ENCODE peak calls at places on chromosomes 7 and 10, in four cellular contexts. One of them, this sample, is unnamed. For H3K9me3, the result is how much of the 10 kb centered on the place peaks cover.

GRCh38 chr7:128112018-128112780 is 81.0 kb upstream of the LRRC4 start:
- DNase-seq in endodermal cell: no peak
- DNase-seq in A549: no peak
- DNase-seq in aorta: no peak
- DNase-seq in this sample: peak

GRCh38 chr10:71323407-71323806 is 4.3 kb downstream of the SLC29A3 start:
- DNase-seq in aorta: no peak
- DNase-seq in endodermal cell: no peak
- DNase-seq in A549: peak
- DNase-seq in this sample: no peak

GRCh38 chr10:73810735-73811465 is 498 bp downstream of the NDST2 start:
- DNase-seq in A549: peak
- DNase-seq in aorta: peak
- DNase-seq in endodermal cell: peak
- DNase-seq in this sample: peak

GRCh38 chr7:149830997-149831729 is 7.0 kb upstream of the ZNF862 start:
- DNase-seq in A549: no peak
- DNase-seq in aorta: no peak
- DNase-seq in endodermal cell: no peak
- DNase-seq in this sample: peak

GRCh38 chr7:114255404-114255841 is 159.2 kb upstream of the FOXP2 start:
- DNase-seq in A549: no peak
- DNase-seq in endodermal cell: no peak
- DNase-seq in aorta: no peak
- DNase-seq in this sample: no peak

GRCh38 chr10:117164878-117165556 is 26.9 kb upstream of the VAX1 start:
- DNase-seq in endodermal cell: peak
- DNase-seq in aorta: no peak
- DNase-seq in A549: no peak
- DNase-seq in this sample: no peak

GRCh38 chr10:6721480-6721879 is 141.4 kb upstream of the PRKCQ start:
- DNase-seq in endodermal cell: no peak
- DNase-seq in aorta: no peak
- DNase-seq in A549: peak
- DNase-seq in this sample: no peak

GRCh38 chr7:104156842-104157277 is 51.0 kb downstream of the ORC5 start:
- DNase-seq in A549: peak
- DNase-seq in endodermal cell: no peak
- DNase-seq in aorta: no peak
- DNase-seq in this sample: no peak

GRCh38 chr10:97915346-97915745 is 65.7 kb downstream of the GOLGA7B start:
- DNase-seq in A549: no peak
- DNase-seq in endodermal cell: no peak
- DNase-seq in aorta: no peak
- DNase-seq in this sample: no peak

GRCh38 chr10:91163709-91164474 is 56.6 kb upstream of the PCGF5 start:
- DNase-seq in endodermal cell: peak
- DNase-seq in aorta: peak
- DNase-seq in A549: peak
- DNase-seq in this sample: peak

GRCh38 chr7:777679-778078 is 50.6 kb upstream of the PRKAR1B start:
- DNase-seq in endodermal cell: no peak
- DNase-seq in A549: no peak
- DNase-seq in aorta: no peak
- DNase-seq in this sample: no peak

GRCh38 chr7:78673272-78673671 is 780.2 kb downstream of the MAGI2 start:
- DNase-seq in endodermal cell: no peak
- DNase-seq in A549: no peak
- DNase-seq in aorta: no peak
- DNase-seq in this sample: no peak

GRCh38 chr10:108465871-108466641 is 1301.5 kb upstream of the SORCS1 start:
- DNase-seq in aorta: peak
- DNase-seq in A549: no peak
- DNase-seq in endodermal cell: peak
- DNase-seq in this sample: peak

GRCh38 chr10:48210391-48210790 is 64.1 kb downstream of the FRMPD2 start:
- DNase-seq in aorta: no peak
- DNase-seq in endodermal cell: no peak
- DNase-seq in A549: no peak
- DNase-seq in this sample: no peak

GRCh38 chr10:62651341-62651740 is 153.2 kb upstream of the ADO start:
- DNase-seq in endodermal cell: no peak
- DNase-seq in A549: no peak
- DNase-seq in aorta: no peak
- DNase-seq in this sample: no peak

GRCh38 chr7:11474902-11475585 is 357.0 kb downstream of the THSD7A start:
- DNase-seq in aorta: no peak
- DNase-seq in A549: no peak
- DNase-seq in endodermal cell: no peak
- DNase-seq in this sample: no peak

GRCh38 chr7:106166651-106167342 is 54.7 kb upstream of the SYPL1 start:
- DNase-seq in aorta: no peak
- DNase-seq in A549: peak
- DNase-seq in endodermal cell: peak
- DNase-seq in this sample: no peak

GRCh38 chr7:50662059-50662689 is 97.0 kb upstream of the DDC start:
- DNase-seq in endodermal cell: peak
- DNase-seq in A549: no peak
- DNase-seq in aorta: no peak
- DNase-seq in this sample: no peak

GRCh38 chr7:14085901-14086300 is 96.4 kb upstream of the ETV1 start:
- DNase-seq in endodermal cell: no peak
- DNase-seq in aorta: no peak
- DNase-seq in A549: no peak
- DNase-seq in this sample: no peak

GRCh38 chr10:15700078-15700477 is 19.6 kb downstream of the ITGA8 start:
- DNase-seq in endodermal cell: no peak
- DNase-seq in aorta: no peak
- DNase-seq in A549: no peak
- DNase-seq in this sample: no peak

GRCh38 chr10:44418637-44419036 is 33.7 kb upstream of the CXCL12 start:
- DNase-seq in A549: no peak
- DNase-seq in endodermal cell: peak
- DNase-seq in aorta: peak
- DNase-seq in this sample: no peak

GRCh38 chr7:129853661-129854268 is 99.0 kb downstream of the UBE2H start:
- DNase-seq in A549: peak
- DNase-seq in endodermal cell: no peak
- DNase-seq in aorta: no peak
- DNase-seq in this sample: no peak

GRCh38 chr7:91949221-91950009 is 8.8 kb downstream of the AKAP9 start:
- DNase-seq in endodermal cell: no peak
- DNase-seq in aorta: no peak
- DNase-seq in A549: no peak
- DNase-seq in this sample: no peak

GRCh38 chr7:17991866-17992648 is 35.6 kb downstream of the PRPS1L1 start:
- DNase-seq in endodermal cell: peak
- DNase-seq in aorta: peak
- DNase-seq in A549: no peak
- DNase-seq in this sample: no peak

GRCh38 chr10:31698169-31698890 is 230.3 kb downstream of the ARHGAP12 start:
- DNase-seq in endodermal cell: no peak
- DNase-seq in aorta: no peak
- DNase-seq in A549: no peak
- DNase-seq in this sample: no peak

GRCh38 chr7:103823084-103823483 is 166.4 kb downstream of the RELN start:
- DNase-seq in aorta: no peak
- DNase-seq in A549: no peak
- DNase-seq in endodermal cell: no peak
- DNase-seq in this sample: no peak

GRCh38 chr7:11213246-11213645 is 239.6 kb downstream of the PHF14 start:
- DNase-seq in endodermal cell: no peak
- DNase-seq in aorta: no peak
- DNase-seq in A549: no peak
- DNase-seq in this sample: no peak

GRCh38 chr7:157652954-157653826 is 316.4 kb downstream of the DNAJB6 start:
- DNase-seq in A549: no peak
- DNase-seq in aorta: no peak
- DNase-seq in endodermal cell: peak
- DNase-seq in this sample: peak
- H3K9me3 ChIP-seq in A549: under half
- H3K9me3 ChIP-seq in aorta: under half
- H3K9me3 ChIP-seq in endodermal cell: half or more
- H3K9me3 ChIP-seq in this sample: under half

DNA sequence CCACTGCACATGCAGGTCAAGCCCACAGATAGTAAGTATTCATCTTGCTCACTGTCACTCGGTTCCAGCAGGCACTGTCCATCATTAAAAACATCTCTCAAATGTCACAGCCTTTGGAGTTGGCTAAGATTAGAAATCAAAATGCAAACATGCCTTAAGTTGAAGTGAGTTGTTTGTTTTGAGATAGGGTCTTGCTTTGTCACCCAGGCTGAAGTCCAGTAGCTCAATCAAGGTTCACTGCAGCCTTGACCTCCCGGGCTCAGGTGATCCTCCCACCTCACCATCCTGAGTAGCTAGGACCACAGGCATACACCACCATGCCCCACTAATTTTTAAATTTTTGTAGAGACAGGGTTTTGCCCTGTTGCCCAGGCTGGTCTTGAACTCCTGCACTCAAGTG is 98.1 kb downstream of the EBF3 start:
- DNase-seq in aorta: no peak
- DNase-seq in A549: no peak
- DNase-seq in endodermal cell: no peak
- DNase-seq in this sample: no peak
- H3K9me3 ChIP-seq in aorta: under half
- H3K9me3 ChIP-seq in A549: under half
- H3K9me3 ChIP-seq in endodermal cell: under half
- H3K9me3 ChIP-seq in this sample: under half

GRCh38 chr10:38118072-38118807 is 24.1 kb downstream of the ZNF37A start:
- DNase-seq in A549: peak
- DNase-seq in aorta: no peak
- DNase-seq in endodermal cell: no peak
- DNase-seq in this sample: no peak
- H3K9me3 ChIP-seq in A549: half or more
- H3K9me3 ChIP-seq in aorta: under half
- H3K9me3 ChIP-seq in endodermal cell: half or more
- H3K9me3 ChIP-seq in this sample: half or more

DNA sequence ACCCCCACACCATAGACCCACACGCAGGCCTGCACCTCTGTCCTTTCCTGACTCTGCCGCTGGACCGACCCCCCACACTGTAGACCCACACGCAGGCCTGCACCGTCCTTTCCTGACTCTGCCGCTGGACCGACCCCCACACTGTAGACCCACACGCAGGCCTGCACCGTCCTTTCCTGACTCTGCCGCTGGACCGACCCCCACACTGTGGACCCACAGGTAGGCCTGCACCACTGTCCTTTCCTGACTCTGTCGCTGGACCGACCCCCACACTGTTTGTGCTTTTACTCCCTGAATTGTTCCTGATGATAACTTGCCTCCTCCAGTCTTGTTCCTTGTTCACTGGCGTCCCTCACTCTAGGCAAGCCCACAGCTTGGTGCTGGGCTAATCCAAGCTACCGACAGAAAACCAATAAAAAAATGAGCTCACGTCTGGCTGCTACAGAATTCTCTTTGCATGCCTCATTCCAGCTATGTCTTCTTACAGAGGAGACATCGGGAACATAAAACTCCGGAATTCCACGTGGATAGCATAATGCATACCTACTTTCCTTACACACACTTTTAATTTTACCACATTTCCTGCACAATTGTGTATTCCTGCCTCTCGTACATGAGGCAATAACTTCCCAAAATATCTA is 494.3 kb downstream of the PTPRN2 start:
- DNase-seq in endodermal cell: peak
- DNase-seq in aorta: peak
- DNase-seq in A549: no peak
- DNase-seq in this sample: peak
- H3K9me3 ChIP-seq in endodermal cell: half or more
- H3K9me3 ChIP-seq in aorta: under half
- H3K9me3 ChIP-seq in A549: under half
- H3K9me3 ChIP-seq in this sample: under half

DNA sequence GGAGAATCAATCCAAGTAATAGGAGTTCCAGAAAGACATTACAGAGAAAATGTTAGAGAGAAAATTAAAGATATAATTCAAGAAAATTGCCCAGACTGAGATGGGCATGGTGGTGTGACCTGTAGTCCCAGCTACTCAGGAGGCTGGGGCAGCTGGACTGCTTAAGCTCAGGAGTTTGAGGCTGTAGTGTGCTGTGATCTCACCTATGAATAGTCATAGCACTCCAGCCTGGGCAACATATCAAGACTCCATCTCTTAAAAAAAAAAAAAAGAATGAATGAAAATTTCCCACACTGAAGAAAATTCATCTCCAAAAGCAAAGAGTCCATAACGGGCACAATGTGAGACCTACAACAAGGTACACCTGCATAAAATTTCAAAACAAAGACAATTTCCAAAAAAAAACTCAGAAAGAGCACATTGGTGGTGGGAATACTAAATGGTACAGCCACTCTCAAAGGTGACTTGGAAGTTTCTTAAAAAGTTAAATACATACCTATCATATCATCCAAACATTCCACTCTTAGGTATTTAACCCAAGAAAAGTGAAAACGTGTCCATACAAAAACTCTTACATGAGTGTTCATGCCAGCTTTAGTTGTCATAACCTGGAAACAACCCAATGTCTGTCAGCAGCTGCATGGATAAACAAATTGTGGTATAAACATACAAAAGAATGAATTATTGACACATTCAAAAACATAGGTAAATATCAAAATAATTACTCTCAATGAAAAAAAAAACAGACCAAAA is 6.9 kb upstream of the RGS10 start:
- DNase-seq in endodermal cell: no peak
- DNase-seq in aorta: no peak
- DNase-seq in A549: no peak
- DNase-seq in this sample: no peak
- H3K9me3 ChIP-seq in endodermal cell: under half
- H3K9me3 ChIP-seq in aorta: under half
- H3K9me3 ChIP-seq in A549: under half
- H3K9me3 ChIP-seq in this sample: under half

GRCh38 chr10:37758074-37758473 is 99.3 kb downstream of the ZNF248 start:
- DNase-seq in aorta: no peak
- DNase-seq in A549: no peak
- DNase-seq in endodermal cell: no peak
- DNase-seq in this sample: no peak
- H3K9me3 ChIP-seq in aorta: under half
- H3K9me3 ChIP-seq in A549: under half
- H3K9me3 ChIP-seq in endodermal cell: half or more
- H3K9me3 ChIP-seq in this sample: half or more